ENCODE peak calls at places on chromosomes 11 and 22, in seven cellular contexts. F, U, G, I, B, L and K are unnamed samples.

GRCh38 chr11:86484164-86484794 is 109.6 kb downstream of the CCDC81 start:
- DNase-seq in I (no peak), G (no peak), L (no peak), F (peak; percentile 94), B (no peak), U (no peak), K (no peak)

GRCh38 chr22:35446365-35446764 is 46.4 kb downstream of the MCM5 start:
- DNase-seq in G (no peak), B (no peak), I (no peak), U (no peak), L (no peak), F (peak; percentile 62), K (no peak)

GRCh38 chr11:124762624-124763155 is 600 bp upstream of the ESAM start:
- DNase-seq in U (no peak), I (no peak), B (no peak), G (no peak), L (no peak), F (no peak), K (no peak)

GRCh38 chr22:38422615-38423511 is 32.1 kb downstream of the KCNJ4 start:
- DNase-seq in I (no peak), G (no peak), U (no peak), F (peak; percentile 73), L (peak; percentile 74), B (no peak), K (no peak)

GRCh38 chr11:133501643-133502535 is 30.4 kb downstream of the OPCML start:
- DNase-seq in U (no peak), G (no peak), I (no peak), L (no peak), B (no peak), F (no peak), K (no peak)

GRCh38 chr11:102139081-102139498 is 28.8 kb downstream of the YAP1 start:
- DNase-seq in F (peak; percentile 51), U (no peak), I (no peak), B (no peak), G (no peak), L (no peak), K (no peak)

GRCh38 chr22:17576475-17576874 is 13.2 kb downstream of the SLC25A18 start:
- DNase-seq in B (no peak), I (no peak), L (peak; percentile 38), F (peak; percentile 96), G (no peak), U (no peak), K (no peak)

GRCh38 chr11:64864135-64864472 is 14.3 kb downstream of the EHD1 start:
- DNase-seq in I (no peak), U (no peak), G (no peak), L (no peak), B (no peak), F (no peak), K (no peak)

GRCh38 chr11:32870676-32871075 is 21.9 kb upstream of the QSER1 start:
- DNase-seq in L (no peak), G (no peak), B (no peak), I (peak; percentile 7), U (no peak), F (no peak), K (peak; percentile 24)

GRCh38 chr11:115885446-115885978 is 381.3 kb upstream of the CADM1 start:
- DNase-seq in B (no peak), L (no peak), I (no peak), G (no peak), U (no peak), F (no peak), K (no peak)

GRCh38 chr11:72245232-72245816 is 1.3 kb upstream of the PHOX2A start:
- DNase-seq in F (no peak), U (no peak), G (no peak), B (no peak), I (no peak), L (no peak), K (no peak)

GRCh38 chr11:79600747-79601146 is 159.9 kb upstream of the TENM4 start:
- DNase-seq in B (no peak), U (no peak), L (no peak), G (no peak), F (no peak), I (no peak), K (no peak)

GRCh38 chr11:19493446-19493845 is 219.2 kb upstream of the NAV2 start:
- DNase-seq in B (no peak), I (no peak), L (no peak), F (no peak), U (no peak), G (no peak), K (no peak)

GRCh38 chr11:59173080-59173963 is 1.4 kb downstream of the DTX4 start:
- DNase-seq in F (peak; percentile 56), B (no peak), U (no peak), I (no peak), L (no peak), G (no peak), K (no peak)

GRCh38 chr11:126793596-126793995 is 207.0 kb downstream of the KIRREL3 start:
- DNase-seq in I (no peak), F (peak; percentile 68), B (no peak), U (no peak), L (no peak), G (no peak), K (no peak)

GRCh38 chr11:41256060-41256459 is 203.4 kb downstream of the LRRC4C start:
- DNase-seq in L (no peak), U (no peak), F (no peak), I (no peak), G (no peak), B (no peak), K (no peak)

GRCh38 chr11:9090488-9091043 is 833 bp downstream of the SCUBE2 start:
- DNase-seq in F (no peak), I (no peak), B (no peak), U (no peak), G (no peak), L (no peak), K (no peak)

GRCh38 chr11:64334764-64335741 is 5.0 kb upstream of the CCDC88B start:
- DNase-seq in I (peak; percentile 90), B (no peak), U (peak; percentile 62), G (no peak), F (peak; percentile 100), L (no peak), K (no peak)

GRCh38 chr11:44623716-44624491 is 58.4 kb downstream of the CD82 start:
- DNase-seq in F (peak; percentile 40), B (no peak), I (no peak), U (peak; percentile 42), G (no peak), L (peak; percentile 1), K (no peak)

GRCh38 chr11:76302707-76303395 is 78.1 kb downstream of the THAP12 start:
- DNase-seq in I (no peak), L (no peak), B (no peak), G (no peak), U (no peak), F (no peak), K (no peak)

GRCh38 chr11:123531325-123531724 is 101.3 kb downstream of the GRAMD1B start:
- DNase-seq in G (no peak), F (no peak), L (no peak), U (no peak), I (no peak), B (no peak), K (no peak)

GRCh38 chr11:118913411-118914125 is 12.2 kb downstream of the BCL9L start:
- DNase-seq in G (no peak), I (no peak), L (peak; percentile 76), B (no peak), F (peak; percentile 38), U (no peak), K (no peak)

GRCh38 chr11:70861534-70861933 is 390.8 kb downstream of the SHANK2 start:
- DNase-seq in G (no peak), B (no peak), I (no peak), L (no peak), U (no peak), F (no peak), K (no peak)

GRCh38 chr22:42343551-42344081 is 73.2 kb upstream of the TCF20 start:
- DNase-seq in L (no peak), B (no peak), U (no peak), I (peak; percentile 53), F (peak; percentile 13), G (no peak), K (no peak)

GRCh38 chr22:46150615-46151423 is 493 bp downstream of the PPARA start:
- DNase-seq in F (peak; percentile 32), L (peak; percentile 42), B (peak; percentile 35), I (peak; percentile 74), G (peak; percentile 22), U (no peak), K (peak; percentile 53)

GRCh38 chr22:38923463-38924196 is 33.8 kb upstream of the APOBEC3A start:
- DNase-seq in G (no peak), F (peak; percentile 91), L (peak; percentile 93), B (no peak), U (peak; percentile 97), I (no peak), K (no peak)

GRCh38 chr11:32931605-32932004 is 39.0 kb downstream of the QSER1 start:
- DNase-seq in I (no peak), B (no peak), G (no peak), F (no peak), L (no peak), U (no peak), K (no peak)

GRCh38 chr22:19396934-19397728 is 34.4 kb downstream of the HIRA start:
- DNase-seq in L (no peak), U (no peak), I (no peak), G (no peak), F (no peak), B (no peak), K (no peak)

GRCh38 chr11:130165601-130166456 is 6.2 kb downstream of the ST14 start:
- DNase-seq in F (peak; percentile 32), U (no peak), G (no peak), L (no peak), I (no peak), B (no peak), K (no peak)

GRCh38 chr11:83070878-83071640 is 638 bp downstream of the RAB30 start:
- DNase-seq in I (no peak), F (no peak), U (no peak), L (peak; percentile 61), G (no peak), B (no peak), K (peak; percentile 12)

GRCh38 chr11:65402790-65403189 is 16.4 kb downstream of the FRMD8 start:
- DNase-seq in U (no peak), I (no peak), G (no peak), B (no peak), F (no peak), L (no peak), K (no peak)

GRCh38 chr11:75155570-75156422 is 4.9 kb downstream of the SLCO2B1 start:
- DNase-seq in F (no peak), U (no peak), G (no peak), B (no peak), L (no peak), I (no peak), K (no peak)